ENCODE peak calls at places on chromosomes 13 and 19, in ten cellular contexts. W is astrocyte of the cerebellum, A is breast epithelium, F is lower leg skin, R is mucosa of descending colon, D is suprapubic skin, O is AG04450, H is tibial nerve, U is Calu3, Y is type B pancreatic cell. G is an unnamed sample.

GRCh38 chr13:75454497-75454896 is 27.5 kb downstream of the TBC1D4 start:
- DNase-seq in W (no peak), A (no peak), F (no peak), R (no peak), D (no peak), O (no peak), H (no peak), U (no peak), Y (no peak), G (no peak)

GRCh38 chr19:46736544-46737274 is 9.1 kb upstream of the FKRP start:
- DNase-seq in W (no peak), A (no peak), F (no peak), R (peak), D (no peak), O (no peak), H (no peak), U (no peak), Y (no peak), G (no peak)

GRCh38 chr13:102020611-102021216 is 381.1 kb downstream of the FGF14 start:
- DNase-seq in W (peak), A (no peak), F (no peak), R (no peak), D (no peak), O (no peak), H (no peak), U (peak), Y (no peak), G (no peak)

GRCh38 chr13:99416411-99417121 is 84.7 kb upstream of the TM9SF2 start:
- DNase-seq in W (no peak), A (peak), F (peak), R (no peak), D (peak), O (no peak), H (no peak), U (no peak), Y (no peak), G (no peak)

GRCh38 chr13:35987572-35988513 is 143.3 kb downstream of the DCLK1 start:
- DNase-seq in W (no peak), A (no peak), F (no peak), R (no peak), D (no peak), O (no peak), H (no peak), U (no peak), Y (no peak), G (peak)

GRCh38 chr13:23643828-23644419 is 73.7 kb downstream of the TNFRSF19 start:
- DNase-seq in W (no peak), A (no peak), F (no peak), R (no peak), D (no peak), O (no peak), H (no peak), U (no peak), Y (no peak), G (no peak)

GRCh38 chr13:68440874-68441273 is 1210.7 kb upstream of the PCDH9 start:
- DNase-seq in W (no peak), A (no peak), F (no peak), R (no peak), D (no peak), O (no peak), H (no peak), U (no peak), Y (no peak), G (no peak)

GRCh38 chr19:53965091-53965490 is 2.4 kb downstream of the CACNG8 start:
- DNase-seq in W (no peak), A (no peak), F (no peak), R (no peak), D (no peak), O (no peak), H (no peak), U (no peak), Y (no peak), G (no peak)

GRCh38 chr19:39813264-39813998 is 20.5 kb downstream of the DYRK1B start:
- DNase-seq in W (no peak), A (no peak), F (no peak), R (no peak), D (no peak), O (no peak), H (no peak), U (no peak), Y (no peak), G (no peak)

GRCh38 chr19:11663162-11663561 is 65.9 kb downstream of the ZNF627 start:
- DNase-seq in W (no peak), A (no peak), F (no peak), R (no peak), D (no peak), O (no peak), H (no peak), U (no peak), Y (no peak), G (no peak)

GRCh38 chr19:13964776-13965175 is 12.5 kb downstream of the DCAF15 start:
- DNase-seq in W (peak), A (no peak), F (no peak), R (no peak), D (no peak), O (no peak), H (no peak), U (no peak), Y (no peak), G (no peak)

GRCh38 chr19:47598407-47599349 is 10.3 kb upstream of the BICRA start:
- DNase-seq in W (peak), A (no peak), F (peak), R (no peak), D (no peak), O (peak), H (peak), U (peak), Y (no peak), G (peak)

GRCh38 chr19:2084993-2085720 is 11.0 kb downstream of the MOB3A start:
- DNase-seq in W (no peak), A (no peak), F (peak), R (peak), D (peak), O (no peak), H (peak), U (no peak), Y (no peak), G (no peak)

GRCh38 chr13:86085890-86086289 is 286.7 kb upstream of the SLITRK6 start:
- DNase-seq in W (no peak), A (no peak), F (no peak), R (no peak), D (no peak), O (no peak), H (no peak), U (no peak), Y (no peak), G (no peak)

GRCh38 chr13:43686557-43686956 is 100.2 kb downstream of the ENOX1 start:
- DNase-seq in W (peak), A (no peak), F (no peak), R (no peak), D (no peak), O (peak), H (no peak), U (no peak), Y (no peak), G (no peak)

GRCh38 chr19:55563261-55563690 is 17.4 kb downstream of the ZNF579 start:
- DNase-seq in W (no peak), A (no peak), F (no peak), R (no peak), D (no peak), O (no peak), H (no peak), U (no peak), Y (no peak), G (no peak)

GRCh38 chr13:88411696-88412095 is 740.5 kb downstream of the SLITRK5 start:
- DNase-seq in W (no peak), A (no peak), F (no peak), R (no peak), D (no peak), O (no peak), H (no peak), U (no peak), Y (no peak), G (no peak)

GRCh38 chr19:1026189-1027019 is at the start of gene CNN2:
- DNase-seq in W (no peak), A (peak), F (peak), R (peak), D (peak), O (no peak), H (peak), U (peak), Y (peak), G (no peak)

GRCh38 chr19:14767466-14767971 is 10.8 kb downstream of the ADGRE2 start:
- DNase-seq in W (no peak), A (peak), F (peak), R (no peak), D (peak), O (no peak), H (no peak), U (no peak), Y (no peak), G (peak)

GRCh38 chr13:38341149-38341692 is 8.4 kb upstream of the UFM1 start:
- DNase-seq in W (no peak), A (no peak), F (no peak), R (no peak), D (no peak), O (no peak), H (no peak), U (no peak), Y (no peak), G (no peak)

GRCh38 chr13:89113744-89114143 is 1442.6 kb downstream of the SLITRK5 start:
- DNase-seq in W (no peak), A (no peak), F (no peak), R (no peak), D (no peak), O (no peak), H (no peak), U (no peak), Y (no peak), G (no peak)

GRCh38 chr19:1063030-1063908 is 3.7 kb upstream of the ARHGAP45 start:
- DNase-seq in W (no peak), A (no peak), F (no peak), R (peak), D (no peak), O (no peak), H (no peak), U (peak), Y (no peak), G (no peak)

GRCh38 chr19:16739546-16739945 is 19.9 kb downstream of the NWD1 start:
- DNase-seq in W (no peak), A (no peak), F (no peak), R (no peak), D (no peak), O (no peak), H (no peak), U (no peak), Y (no peak), G (no peak)

GRCh38 chr13:87893186-87893585 is 222.0 kb downstream of the SLITRK5 start:
- DNase-seq in W (peak), A (no peak), F (no peak), R (no peak), D (no peak), O (no peak), H (no peak), U (no peak), Y (no peak), G (no peak)

GRCh38 chr13:29458419-29458818 is 137.1 kb downstream of the SLC7A1 start:
- DNase-seq in W (no peak), A (no peak), F (no peak), R (no peak), D (no peak), O (no peak), H (no peak), U (no peak), Y (no peak), G (no peak)

GRCh38 chr13:78022164-78022877 is 103.7 kb upstream of the EDNRB start:
- DNase-seq in W (peak), A (no peak), F (no peak), R (no peak), D (no peak), O (peak), H (peak), U (no peak), Y (no peak), G (no peak)

GRCh38 chr19:17184381-17184841 is 30.7 kb upstream of the USE1 start:
- DNase-seq in W (no peak), A (no peak), F (no peak), R (no peak), D (no peak), O (no peak), H (no peak), U (no peak), Y (no peak), G (no peak)

GRCh38 chr13:33313504-33313903 is 27.9 kb upstream of the STARD13 start:
- DNase-seq in W (no peak), A (no peak), F (no peak), R (no peak), D (no peak), O (no peak), H (no peak), U (no peak), Y (no peak), G (no peak)

GRCh38 chr13:53012707-53013106 is 15.9 kb upstream of the OLFM4 start:
- DNase-seq in W (no peak), A (no peak), F (no peak), R (no peak), D (no peak), O (no peak), H (no peak), U (no peak), Y (no peak), G (no peak)

GRCh38 chr19:1213391-1214286 is 8.1 kb downstream of the STK11 start:
- DNase-seq in W (no peak), A (no peak), F (no peak), R (no peak), D (no peak), O (no peak), H (peak), U (no peak), Y (peak), G (no peak)

GRCh38 chr13:96982672-96983071 is 11.6 kb downstream of the OXGR1 start:
- DNase-seq in W (no peak), A (no peak), F (no peak), R (no peak), D (no peak), O (no peak), H (peak), U (no peak), Y (no peak), G (no peak)

GRCh38 chr13:96988441-96988840 is 5.8 kb downstream of the OXGR1 start:
- DNase-seq in W (no peak), A (no peak), F (no peak), R (no peak), D (no peak), O (no peak), H (no peak), U (no peak), Y (no peak), G (no peak)

GRCh38 chr13:96984061-96984508 is 10.2 kb downstream of the OXGR1 start:
- DNase-seq in W (no peak), A (peak), F (peak), R (peak), D (no peak), O (no peak), H (peak), U (peak), Y (no peak), G (no peak)
- TF ChIP-seq CTCF in W (no peak), A (peak), F (no peak), R (peak), D (peak), O (no peak), H (peak), U (no peak), Y (peak), G (no peak)

DNA sequence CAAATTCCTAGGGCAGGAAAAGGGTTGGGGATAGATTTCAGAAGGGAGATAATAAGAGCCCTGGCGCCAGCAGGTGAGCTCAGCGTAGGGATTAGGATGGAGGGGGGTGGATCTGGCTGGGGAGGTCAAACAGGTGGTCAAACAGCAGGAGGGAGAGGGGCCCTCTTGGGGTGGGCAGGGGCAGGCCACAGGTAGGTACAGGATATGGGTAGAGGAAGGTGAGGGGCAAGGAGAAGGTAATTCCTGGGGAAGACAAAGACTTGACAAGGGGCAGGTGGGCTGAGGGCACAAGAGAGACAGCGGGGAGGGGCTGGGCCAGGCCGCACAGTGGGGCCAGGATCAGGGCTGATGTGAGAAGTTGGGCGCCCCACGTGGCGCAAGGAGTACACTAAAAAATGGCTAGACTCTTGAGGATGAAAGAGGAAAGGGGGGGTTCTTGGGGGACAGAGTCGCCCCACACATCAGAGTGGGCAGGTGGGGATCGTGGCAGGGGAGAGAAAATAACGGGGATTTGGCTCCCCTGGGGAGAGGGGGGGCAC is 713 bp downstream of the KRI1 start:
- DNase-seq in W (no peak), A (no peak), F (no peak), R (peak), D (no peak), O (no peak), H (peak), U (peak), Y (no peak), G (no peak)
- TF ChIP-seq CTCF in W (peak), A (peak), F (no peak), R (no peak), D (no peak), O (peak), H (no peak), U (no peak), Y (no peak), G (no peak)

GRCh38 chr19:49761625-49762311 is 1.3 kb downstream of the TSKS start:
- DNase-seq in W (no peak), A (no peak), F (no peak), R (no peak), D (no peak), O (no peak), H (peak), U (no peak), Y (no peak), G (no peak)
- TF ChIP-seq CTCF in W (peak), A (no peak), F (no peak), R (no peak), D (no peak), O (peak), H (no peak), U (no peak), Y (no peak), G (no peak)

GRCh38 chr13:109998808-109999528 is 212.6 kb upstream of the IRS2 start:
- DNase-seq in W (peak), A (no peak), F (no peak), R (no peak), D (no peak), O (peak), H (no peak), U (no peak), Y (no peak), G (no peak)
- TF ChIP-seq CTCF in W (no peak), A (no peak), F (no peak), R (no peak), D (no peak), O (no peak), H (no peak), U (no peak), Y (no peak), G (no peak)

GRCh38 chr13:39811051-39811450 is 155.6 kb downstream of the COG6 start:
- DNase-seq in W (no peak), A (no peak), F (no peak), R (no peak), D (no peak), O (no peak), H (no peak), U (no peak), Y (no peak), G (no peak)

GRCh38 chr13:39811696-39812095 is 156.2 kb downstream of the COG6 start:
- DNase-seq in W (no peak), A (no peak), F (no peak), R (no peak), D (no peak), O (no peak), H (no peak), U (no peak), Y (no peak), G (no peak)

GRCh38 chr13:39815345-39816111 is 160.1 kb downstream of the COG6 start:
- DNase-seq in W (no peak), A (no peak), F (no peak), R (no peak), D (no peak), O (no peak), H (no peak), U (no peak), Y (no peak), G (no peak)

GRCh38 chr13:39809466-39809865 is 154.0 kb downstream of the COG6 start:
- DNase-seq in W (no peak), A (no peak), F (no peak), R (no peak), D (no peak), O (no peak), H (no peak), U (no peak), Y (no peak), G (no peak)

GRCh38 chr13:39810091-39810877 is 154.8 kb downstream of the COG6 start:
- DNase-seq in W (no peak), A (no peak), F (no peak), R (no peak), D (no peak), O (no peak), H (no peak), U (no peak), Y (no peak), G (no peak)
- TF ChIP-seq CTCF in W (no peak), A (no peak), F (no peak), R (no peak), D (no peak), O (no peak), H (no peak), U (no peak), Y (no peak), G (no peak)

DNA sequence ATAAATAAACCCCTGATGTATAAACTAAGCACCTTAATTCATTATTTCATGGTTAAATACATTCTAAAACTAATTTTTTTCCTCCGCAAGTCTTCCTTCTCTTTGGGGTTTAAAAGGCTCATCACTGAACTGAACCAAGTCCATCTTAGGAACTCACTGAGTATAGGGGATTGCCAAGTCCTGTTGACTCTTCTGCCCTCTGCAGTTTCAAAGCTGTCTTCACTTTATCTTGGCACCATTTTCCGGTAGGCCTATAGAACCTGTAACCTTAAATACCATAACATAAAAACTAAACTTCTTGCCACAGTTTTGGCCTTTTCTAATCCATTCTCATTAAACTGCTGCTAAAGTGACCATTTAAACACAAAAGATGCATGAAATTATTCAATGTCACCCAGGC is 66.5 kb upstream of the USPL1 start:
- DNase-seq in W (no peak), A (no peak), F (no peak), R (no peak), D (no peak), O (no peak), H (no peak), U (no peak), Y (no peak), G (no peak)
- TF ChIP-seq CTCF in W (peak), A (peak), F (no peak), R (no peak), D (peak), O (peak), H (no peak), U (no peak), Y (peak), G (no peak)

GRCh38 chr13:45718063-45718462 is 15.9 kb downstream of the CBY2 start:
- DNase-seq in W (no peak), A (no peak), F (no peak), R (no peak), D (no peak), O (no peak), H (no peak), U (no peak), Y (no peak), G (peak)
- TF ChIP-seq CTCF in W (peak), A (no peak), F (no peak), R (no peak), D (peak), O (peak), H (peak), U (no peak), Y (peak), G (no peak)

GRCh38 chr13:52010890-52011689 is at the start of gene ATP7B:
- DNase-seq in W (no peak), A (no peak), F (peak), R (no peak), D (no peak), O (no peak), H (no peak), U (no peak), Y (no peak), G (no peak)
- TF ChIP-seq CTCF in W (peak), A (no peak), F (no peak), R (no peak), D (no peak), O (peak), H (no peak), U (no peak), Y (peak), G (no peak)

GRCh38 chr13:41458939-41459753 is 1.8 kb downstream of the RGCC start:
- DNase-seq in W (no peak), A (no peak), F (no peak), R (no peak), D (no peak), O (no peak), H (no peak), U (peak), Y (no peak), G (no peak)
- TF ChIP-seq CTCF in W (peak), A (peak), F (no peak), R (peak), D (peak), O (peak), H (peak), U (peak), Y (peak), G (no peak)

DNA sequence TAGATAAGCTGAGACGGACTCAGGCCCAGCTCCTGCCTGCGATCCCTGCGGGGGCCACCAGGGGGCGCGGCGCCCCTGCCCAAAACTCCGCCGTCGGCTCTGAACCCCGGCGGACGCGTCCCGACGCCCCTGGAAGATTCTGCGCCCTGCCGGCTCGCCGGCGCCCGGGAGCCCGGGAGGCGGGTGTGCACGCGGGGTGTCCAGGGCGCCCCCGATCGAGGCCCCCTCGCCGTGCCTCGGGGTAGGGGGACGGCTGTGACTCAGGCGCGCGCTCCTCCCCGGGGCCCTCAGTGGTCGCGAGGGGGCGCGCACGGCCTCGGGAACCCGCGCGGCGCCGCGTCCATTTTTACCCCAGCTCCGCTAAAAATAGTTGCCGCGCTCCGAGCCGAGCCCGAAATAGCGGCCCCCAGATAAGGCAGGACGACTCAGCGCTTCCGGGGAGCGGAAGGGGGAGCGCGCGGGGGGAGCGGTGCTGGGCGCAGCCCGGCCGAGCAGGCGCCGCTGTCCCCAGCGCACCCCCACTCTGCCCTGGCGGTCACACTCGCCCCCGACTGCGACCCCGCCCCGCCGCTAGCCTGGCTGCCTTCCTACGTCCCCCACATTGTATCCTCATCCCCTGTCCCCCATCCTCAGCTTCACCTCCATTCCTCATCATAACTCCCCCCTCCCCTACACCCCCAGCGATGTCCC is 16.0 kb upstream of the ERCC1 start:
- DNase-seq in W (no peak), A (peak), F (peak), R (peak), D (no peak), O (no peak), H (peak), U (peak), Y (peak), G (no peak)
- TF ChIP-seq CTCF in W (peak), A (peak), F (peak), R (peak), D (peak), O (peak), H (peak), U (peak), Y (peak), G (peak)